ENCODE peak calls at places on chromosome 4, in five cellular contexts. A is endothelial cell; Q is effector memory CD4-positive, alpha-beta T cell; F is iPS DF 6.9; Z is GM20000. C is an unnamed sample.

GRCh38 chr4:14742054-14742453 is 260.2 kb upstream of the CPEB2 start:
- DNase-seq in A (no peak), Z (no peak), F (no peak), Q (no peak), C (no peak)

GRCh38 chr4:683982-684571 is 4.9 kb downstream of the SLC49A3 start:
- DNase-seq in A (peak; percentile 77), F (no peak), Q (no peak), Z (peak; percentile 78), C (peak; percentile 77)

GRCh38 chr4:84632092-84632491 is 49.2 kb downstream of the CDS1 start:
- DNase-seq in A (no peak), Q (no peak), F (no peak), Z (no peak), C (no peak)

GRCh38 chr4:17418010-17418409 is 93.9 kb downstream of the QDPR start:
- DNase-seq in F (no peak), A (no peak), Q (no peak), Z (no peak), C (no peak)

GRCh38 chr4:68864438-68865177 is 48.8 kb downstream of the UGT2B10 start:
- DNase-seq in Z (no peak), F (no peak), A (peak; percentile 6), Q (no peak), C (peak; percentile 52)

GRCh38 chr4:173370130-173370476 is 651 bp upstream of the SAP30 start:
- DNase-seq in Q (peak; percentile 36), Z (peak; percentile 29), F (no peak), A (peak; percentile 40), C (peak; percentile 60)

GRCh38 chr4:85019411-85019810 is 52.9 kb upstream of the WDFY3 start:
- DNase-seq in F (no peak), Z (no peak), Q (no peak), A (no peak), C (no peak)

GRCh38 chr4:96009720-96010119 is 169.8 kb downstream of the PDHA2 start:
- DNase-seq in A (no peak), Z (no peak), Q (no peak), F (no peak), C (no peak)

GRCh38 chr4:151677193-151677592 is 83.6 kb downstream of the GATB start:
- DNase-seq in Q (no peak), F (no peak), Z (no peak), A (no peak), C (no peak)

GRCh38 chr4:43550981-43551627 is 658.6 kb downstream of the GRXCR1 start:
- DNase-seq in Q (no peak), A (no peak), Z (no peak), F (no peak), C (no peak)

GRCh38 chr4:28469387-28469786 is 1608.7 kb downstream of the STIM2 start:
- DNase-seq in F (no peak), A (no peak), Z (no peak), Q (no peak), C (no peak)

GRCh38 chr4:38989487-38989886 is 42.7 kb downstream of the TMEM156 start:
- DNase-seq in F (no peak), A (no peak), Q (no peak), Z (no peak), C (no peak)

GRCh38 chr4:86500527-86500926 is 93.6 kb upstream of the PTPN13 start:
- DNase-seq in A (no peak), Z (no peak), Q (no peak), F (no peak), C (no peak)

GRCh38 chr4:87848622-87849351 is 16.0 kb downstream of the MEPE start:
- DNase-seq in Z (peak; percentile 47), Q (no peak), F (no peak), A (peak; percentile 27), C (peak; percentile 59)

GRCh38 chr4:156723951-156724668 is 247.5 kb downstream of the PDGFC start:
- DNase-seq in Z (no peak), F (no peak), A (no peak), Q (no peak), C (no peak)

GRCh38 chr4:59612235-59612634 is 1587.9 kb upstream of the ADGRL3 start:
- DNase-seq in Z (no peak), F (no peak), Q (no peak), A (no peak), C (no peak)

GRCh38 chr4:173415885-173416658 is 17.2 kb upstream of the SCRG1 start:
- DNase-seq in Z (no peak), Q (no peak), F (no peak), A (no peak), C (no peak)

GRCh38 chr4:7067523-7068278 is at the start of gene GRPEL1:
- DNase-seq in Q (peak; percentile 100), Z (peak; percentile 99), A (peak; percentile 32), F (peak; percentile 97), C (peak; percentile 99)

GRCh38 chr4:24646777-24647460 is 62.6 kb upstream of the DHX15 start:
- DNase-seq in F (no peak), Z (no peak), A (no peak), Q (no peak), C (no peak)

GRCh38 chr4:26289421-26289820 is 31.4 kb upstream of the RBPJ start:
- DNase-seq in Z (no peak), F (no peak), Q (no peak), A (no peak), C (no peak)

GRCh38 chr4:24778427-24779225 is 16.7 kb upstream of the SOD3 start:
- DNase-seq in Z (no peak), Q (no peak), A (no peak), F (no peak), C (no peak)

GRCh38 chr4:38566811-38567398 is 97.1 kb upstream of the KLF3 start:
- DNase-seq in F (no peak), A (no peak), Q (no peak), Z (no peak), C (no peak)

GRCh38 chr4:41784191-41784979 is 35.9 kb upstream of the PHOX2B start:
- DNase-seq in A (no peak), Z (no peak), F (no peak), Q (no peak), C (no peak)

GRCh38 chr4:16176621-16177020 is 49.6 kb downstream of the TAPT1 start:
- DNase-seq in A (no peak), F (no peak), Z (no peak), Q (no peak), C (no peak)

GRCh38 chr4:95204267-95204835 is 344.4 kb downstream of the UNC5C start:
- DNase-seq in Z (no peak), Q (no peak), A (no peak), F (no peak), C (no peak)

GRCh38 chr4:74619931-74620702 is 174.2 kb downstream of the BTC start:
- DNase-seq in F (no peak), Q (no peak), A (no peak), Z (no peak), C (no peak)

GRCh38 chr4:183698909-183699308 is 39.8 kb downstream of the TRAPPC11 start:
- DNase-seq in A (no peak), Z (no peak), Q (no peak), F (no peak), C (no peak)

GRCh38 chr4:7594013-7594412 is 159.3 kb upstream of the PSAPL1 start:
- DNase-seq in A (no peak), Q (no peak), F (no peak), Z (no peak), C (no peak)

GRCh38 chr4:23654791-23655190 is 235.1 kb downstream of the PPARGC1A start:
- DNase-seq in F (no peak), A (no peak), Z (no peak), Q (no peak), C (no peak)

GRCh38 chr4:44150091-44150576 is 298.5 kb downstream of the KCTD8 start:
- DNase-seq in Z (no peak), A (no peak), F (no peak), Q (no peak), C (no peak)

GRCh38 chr4:123102897-123103489 is 180.6 kb upstream of the NUDT6 start:
- DNase-seq in F (no peak), A (no peak), Q (no peak), Z (peak; percentile 60), C (peak; percentile 37)

C was measured in K562.